ENCODE peak calls at places on chromosomes 11 and 22, in five cellular contexts. X is astrocyte, U is GM06990, I is HepG2, Z is iPS DF 6.9. C is an unnamed sample. For H3K36me3, the result is how much of the 10 kb centered on the place peaks cover.

GRCh38 chr11:77634724-77635123 is 2.9 kb downstream of the CLNS1A start:
- DNase-seq in X (no peak), U (no peak), I (no peak), Z (no peak), C (no peak)

GRCh38 chr22:45226681-45227186 is 14.0 kb downstream of the KIAA0930 start:
- DNase-seq in X (no peak), U (no peak), I (no peak), Z (no peak), C (no peak)

GRCh38 chr22:19970031-19970478 is 28.4 kb upstream of the TXNRD2 start:
- DNase-seq in X (no peak), U (no peak), I (no peak), Z (no peak), C (no peak)

GRCh38 chr11:59611570-59612565 is 3.7 kb downstream of the OSBP start:
- DNase-seq in X (peak), U (no peak), I (peak), Z (no peak), C (no peak)

GRCh38 chr11:128205796-128206195 is 381.6 kb downstream of the ETS1 start:
- DNase-seq in X (no peak), U (no peak), I (no peak), Z (no peak), C (no peak)

GRCh38 chr11:117875397-117876048 is 935 bp downstream of the FXYD6 start:
- DNase-seq in X (no peak), U (no peak), I (no peak), Z (no peak), C (peak)

GRCh38 chr11:46237248-46238077 is 40.0 kb upstream of the CREB3L1 start:
- DNase-seq in X (peak), U (peak), I (no peak), Z (no peak), C (peak)

GRCh38 chr22:23306438-23306921 is 126.2 kb downstream of the BCR start:
- DNase-seq in X (peak), U (no peak), I (no peak), Z (no peak), C (no peak)

GRCh38 chr11:88555829-88556202 is 218.3 kb upstream of the CTSC start:
- DNase-seq in X (peak), U (no peak), I (no peak), Z (no peak), C (no peak)

GRCh38 chr11:12075822-12076821 is 34.3 kb upstream of the MICAL2 start:
- DNase-seq in X (peak), U (no peak), I (no peak), Z (no peak), C (no peak)

GRCh38 chr11:76747428-76747979 is 35.7 kb upstream of the TSKU start:
- DNase-seq in X (no peak), U (no peak), I (no peak), Z (no peak), C (no peak)

GRCh38 chr11:125645871-125646270 is 20.9 kb downstream of the CHEK1 start:
- DNase-seq in X (no peak), U (no peak), I (no peak), Z (no peak), C (no peak)

GRCh38 chr11:133477263-133477625 is 55.1 kb downstream of the OPCML start:
- DNase-seq in X (no peak), U (no peak), I (no peak), Z (no peak), C (no peak)

GRCh38 chr11:115159122-115159665 is 345.0 kb downstream of the CADM1 start:
- DNase-seq in X (no peak), U (no peak), I (no peak), Z (no peak), C (no peak)

GRCh38 chr11:129131361-129131760 is 60.8 kb downstream of the ARHGAP32 start:
- DNase-seq in X (peak), U (no peak), I (no peak), Z (no peak), C (no peak)

GRCh38 chr11:68927280-68928107 is 23.8 kb downstream of the IGHMBP2 start:
- DNase-seq in X (no peak), U (no peak), I (no peak), Z (no peak), C (no peak)

GRCh38 chr11:19864141-19865120 is 151.8 kb downstream of the NAV2 start:
- DNase-seq in X (peak), U (no peak), I (peak), Z (no peak), C (no peak)

GRCh38 chr22:40452730-40453487 is 82.5 kb downstream of the SGSM3 start:
- DNase-seq in X (peak), U (no peak), I (no peak), Z (no peak), C (no peak)

GRCh38 chr11:115168686-115169085 is 335.5 kb downstream of the CADM1 start:
- DNase-seq in X (no peak), U (no peak), I (no peak), Z (no peak), C (no peak)

GRCh38 chr11:57641426-57641825 is 8.3 kb downstream of the YPEL4 start:
- DNase-seq in X (no peak), U (no peak), I (peak), Z (no peak), C (no peak)

GRCh38 chr11:108498046-108498815 is at the start of gene POGLUT3:
- DNase-seq in X (peak), U (peak), I (peak), Z (no peak), C (peak)

GRCh38 chr22:47582067-47582466 is 819.6 kb downstream of the TBC1D22A start:
- DNase-seq in X (no peak), U (no peak), I (no peak), Z (no peak), C (no peak)

GRCh38 chr11:30960387-30960992 is 374.3 kb upstream of the MPPED2 start:
- DNase-seq in X (peak), U (no peak), I (peak), Z (peak), C (no peak)

GRCh38 chr11:15969701-15970329 is 386.5 kb downstream of the SOX6 start:
- DNase-seq in X (peak), U (peak), I (no peak), Z (no peak), C (no peak)

GRCh38 chr11:85725510-85726258 is 39.7 kb upstream of the CCDC89 start:
- DNase-seq in X (peak), U (no peak), I (no peak), Z (no peak), C (no peak)

GRCh38 chr11:11588890-11589289 is 32.9 kb downstream of the GALNT18 start:
- DNase-seq in X (no peak), U (no peak), I (no peak), Z (no peak), C (no peak)

DNA sequence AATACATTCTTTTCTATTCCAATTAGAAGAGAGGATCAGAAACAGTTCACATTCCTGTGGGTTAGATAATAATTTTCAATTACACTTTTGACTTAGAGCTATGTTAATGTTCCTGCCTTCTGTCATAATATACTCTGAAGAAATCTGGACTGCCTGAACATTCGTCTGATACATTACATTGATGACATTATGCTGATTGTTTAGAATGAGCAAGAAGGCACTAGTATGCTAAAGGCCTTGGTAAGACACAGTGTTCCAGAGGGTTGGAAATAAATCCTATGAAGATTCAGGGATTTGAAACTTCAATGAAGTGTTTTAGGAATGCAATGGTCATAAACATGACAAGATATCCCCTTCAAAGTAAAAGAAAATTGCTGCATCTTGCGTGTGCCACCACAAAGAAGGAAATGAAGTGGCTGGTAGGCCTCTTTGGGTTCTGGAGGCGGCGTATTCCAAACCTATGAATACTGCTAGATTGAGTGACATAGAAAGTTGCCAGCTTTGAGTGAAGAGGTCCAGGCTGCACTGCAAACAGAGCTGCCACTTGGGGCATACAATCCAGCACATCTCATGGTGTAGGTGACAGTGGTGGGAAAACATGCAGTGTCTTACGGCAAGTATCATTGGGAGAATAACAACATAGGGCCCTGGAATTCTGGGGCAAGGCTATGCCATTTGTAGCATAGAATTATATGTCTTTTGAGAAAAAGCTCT is 21.2 kb upstream of the PDE3B start:
- DNase-seq in X (no peak), U (no peak), I (no peak), Z (no peak), C (no peak)
- H3K36me3 ChIP-seq in X (under half), U (under half), I (under half), Z (under half), C (under half)

GRCh38 chr11:74642912-74643311 is 50.5 kb downstream of the POLD3 start:
- DNase-seq in X (no peak), U (no peak), I (no peak), Z (no peak), C (no peak)
- H3K36me3 ChIP-seq in X (under half), U (under half), I (under half), Z (under half), C (under half)

DNA sequence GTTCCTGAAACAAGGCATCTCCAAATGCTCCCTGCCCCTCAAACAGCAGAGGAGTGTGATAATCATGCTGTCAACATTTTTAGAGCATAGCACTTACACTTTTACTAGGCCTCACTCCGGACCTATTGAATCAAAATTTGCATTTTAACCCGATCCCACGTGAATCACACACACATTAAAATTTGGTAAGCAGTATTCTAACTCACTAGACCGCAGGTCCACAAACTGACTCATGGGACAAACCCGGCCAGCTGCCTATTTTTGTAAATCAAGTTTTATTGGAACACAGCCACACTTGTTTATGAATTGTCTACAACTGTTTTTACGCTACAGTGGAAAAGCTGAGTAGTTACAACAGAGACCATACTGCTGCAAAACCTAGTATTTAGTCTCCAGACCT is 43.3 kb downstream of the SNX19 start:
- DNase-seq in X (peak), U (no peak), I (no peak), Z (no peak), C (no peak)
- H3K36me3 ChIP-seq in X (under half), U (under half), I (under half), Z (under half), C (under half)

GRCh38 chr11:833114-833791 is 501 bp downstream of the CD151 start:
- DNase-seq in X (no peak), U (peak), I (no peak), Z (no peak), C (no peak)
- H3K36me3 ChIP-seq in X (under half), U (under half), I (under half), Z (under half), C (under half)

DNA sequence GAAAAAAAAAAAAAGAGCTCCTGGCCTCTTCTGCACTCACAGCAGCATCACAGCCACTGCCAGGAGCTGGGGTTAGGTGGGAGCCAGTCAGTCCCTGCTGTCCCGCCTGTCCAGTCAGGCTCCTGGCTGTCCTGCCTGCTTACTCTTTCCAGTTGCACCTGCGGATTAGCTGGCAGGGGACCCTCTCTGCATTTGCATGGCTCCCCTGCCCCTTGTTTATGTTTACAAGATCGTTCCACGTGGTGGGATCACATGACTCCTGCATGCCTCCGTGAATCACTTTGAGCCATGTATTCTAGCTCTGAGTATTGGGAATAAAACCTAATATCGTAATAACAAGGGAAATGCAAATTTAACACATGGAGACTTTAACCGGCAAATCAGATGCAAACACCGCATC is 36.8 kb upstream of the A4GALT start:
- DNase-seq in X (peak), U (no peak), I (no peak), Z (no peak), C (no peak)
- H3K36me3 ChIP-seq in X (under half), U (under half), I (under half), Z (under half), C (under half)

DNA sequence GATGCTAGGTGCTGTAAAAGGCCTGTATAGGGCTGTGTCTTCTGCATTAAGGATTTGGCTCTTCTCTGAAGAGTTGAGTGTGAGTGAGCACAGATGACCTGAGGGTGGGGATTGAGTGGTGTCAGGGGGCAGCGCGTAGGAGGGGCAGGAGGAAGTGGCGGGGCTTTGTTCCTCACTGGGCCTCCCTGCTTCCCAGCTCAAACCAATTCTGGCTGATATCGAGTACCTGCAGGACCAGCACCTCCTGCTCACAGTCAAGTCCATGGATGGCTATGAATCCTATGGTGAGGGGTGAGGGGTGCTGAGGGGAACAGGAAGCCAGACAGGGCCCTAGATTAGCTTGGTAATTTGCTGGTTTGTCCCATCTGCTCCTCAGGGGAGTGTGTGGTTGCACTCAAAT is 9.1 kb downstream of the PHOX2A start:
- DNase-seq in X (no peak), U (no peak), I (no peak), Z (no peak), C (no peak)
- H3K36me3 ChIP-seq in X (under half), U (half or more), I (under half), Z (under half), C (under half)

GRCh38 chr22:50220603-50221409 is 20.0 kb downstream of the SELENOO start:
- DNase-seq in X (no peak), U (no peak), I (no peak), Z (no peak), C (no peak)

GRCh38 chr22:50218996-50219727 is 18.4 kb downstream of the SELENOO start:
- DNase-seq in X (peak), U (no peak), I (peak), Z (no peak), C (no peak)

GRCh38 chr22:50221410-50222300 is 20.8 kb downstream of the SELENOO start:
- DNase-seq in X (no peak), U (no peak), I (no peak), Z (no peak), C (no peak)

GRCh38 chr22:50218153-50218995 is 17.6 kb downstream of the SELENOO start:
- DNase-seq in X (no peak), U (no peak), I (no peak), Z (no peak), C (no peak)

DNA sequence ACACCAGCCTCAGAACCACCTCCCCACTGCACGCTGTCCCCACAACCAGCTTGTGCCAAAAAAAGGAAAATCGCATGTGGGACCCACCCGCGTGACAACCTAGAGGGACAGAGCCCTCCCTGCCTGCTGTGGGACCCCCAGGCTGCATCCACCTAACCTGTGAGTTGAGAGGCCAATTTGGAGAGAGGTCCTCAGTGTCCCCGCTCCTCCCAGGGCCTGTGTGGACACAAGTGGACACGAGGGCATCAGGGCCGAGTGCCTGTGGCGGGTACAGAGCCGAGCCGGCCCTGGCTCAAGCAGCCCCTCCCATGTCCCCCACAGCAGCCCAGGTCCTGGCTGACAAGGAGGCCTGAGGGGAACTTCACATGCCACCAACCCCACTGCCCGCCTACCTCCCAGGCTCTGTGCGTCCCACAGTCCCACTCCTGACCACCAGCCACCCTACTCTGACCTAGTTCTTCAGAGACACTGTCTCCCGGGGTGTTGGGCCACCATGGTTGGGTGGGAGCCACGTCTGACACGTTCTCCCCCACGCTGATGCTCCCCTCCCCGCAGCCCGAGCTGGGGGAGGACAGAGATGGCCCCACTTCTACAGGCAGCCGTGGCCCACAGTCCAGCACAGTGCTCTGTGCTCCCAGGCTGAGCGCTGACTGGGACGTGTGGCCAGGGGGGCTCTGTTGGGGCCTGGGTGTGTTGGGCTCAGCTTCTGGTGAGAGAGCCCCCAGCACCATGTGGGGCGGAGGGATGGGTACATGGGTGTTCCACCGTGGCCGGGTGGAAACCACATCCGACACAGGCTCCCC is 19.2 kb downstream of the SELENOO start:
- DNase-seq in X (no peak), U (no peak), I (no peak), Z (no peak), C (no peak)
- H3K36me3 ChIP-seq in X (under half), U (half or more), I (under half), Z (under half), C (half or more)